ENCODE peak calls at places on chromosomes 4 and X, in six cellular contexts. G is fibroblast of lung; Q is NAMALWA; Y is activated CD4-positive, alpha-beta T cell treated with anti-CD3 and anti-CD28 coated beads, Interleukin-2, amount 50 U/mL, for 1 hour; L is activated gamma-delta T cell treated with Interleukin-2 at 50 U/mL for 16 hours; O is stimulated activated CD8-positive, alpha-beta memory T cell treated with anti-CD3 and anti-CD28 coated beads, Interleukin-4, amount 100 ng/mL, for 1 hour. E is an unnamed sample.

GRCh38 chr4:26223160-26223559 is 97.7 kb upstream of the RBPJ start:
- DNase-seq in Y (no peak), G (no peak), O (no peak), L (no peak), Q (no peak), E (no peak)

GRCh38 chrX:14362731-14363130 is 166.6 kb upstream of the GLRA2 start:
- DNase-seq in Q (no peak), O (no peak), L (no peak), Y (no peak), G (peak), E (no peak)

GRCh38 chr4:167359711-167360110 is 125.4 kb upstream of the SPOCK3 start:
- DNase-seq in Y (no peak), Q (no peak), L (no peak), G (no peak), O (no peak), E (no peak)

GRCh38 chr4:155703486-155704227 is 37.0 kb downstream of the GUCY1A1 start:
- DNase-seq in L (no peak), O (no peak), G (peak), Q (no peak), Y (no peak), E (no peak)

GRCh38 chr4:37717575-37717974 is 31.4 kb upstream of the RELL1 start:
- DNase-seq in G (peak), O (no peak), Y (no peak), Q (no peak), L (no peak), E (peak)

GRCh38 chrX:41718481-41719245 is 5.3 kb upstream of the GPR82 start:
- DNase-seq in L (no peak), Y (no peak), Q (no peak), O (no peak), G (no peak), E (no peak)

GRCh38 chr4:164307262-164307661 is 446.7 kb upstream of the SMIM31 start:
- DNase-seq in O (no peak), Q (no peak), Y (no peak), L (no peak), G (no peak), E (no peak)

GRCh38 chr4:42632653-42633382 is 24.1 kb downstream of the ATP8A1 start:
- DNase-seq in Q (no peak), O (no peak), G (no peak), Y (no peak), L (no peak), E (peak)

GRCh38 chr4:36054750-36055467 is 189.4 kb downstream of the ARAP2 start:
- DNase-seq in G (no peak), Q (no peak), L (no peak), O (no peak), Y (no peak), E (no peak)

GRCh38 chr4:139054791-139055376 is 39.3 kb downstream of the NOCT start:
- DNase-seq in Q (no peak), G (peak), L (no peak), Y (no peak), O (no peak), E (no peak)

GRCh38 chr4:7861440-7861881 is 78.2 kb downstream of the AFAP1 start:
- DNase-seq in O (no peak), Q (no peak), G (peak), Y (no peak), L (no peak), E (no peak)

GRCh38 chrX:48911407-48912182 is at the start of gene SLC35A2:
- DNase-seq in O (peak), L (peak), G (peak), Q (peak), Y (peak), E (peak)

GRCh38 chr4:110902500-110902899 is 279.6 kb upstream of the PITX2 start:
- DNase-seq in Y (no peak), O (no peak), G (no peak), L (no peak), Q (no peak), E (no peak)

GRCh38 chr4:2796261-2797187 is 3.6 kb downstream of the SH3BP2 start:
- DNase-seq in Y (no peak), Q (no peak), O (no peak), L (no peak), G (peak), E (peak)

GRCh38 chrX:130916636-130917422 is 13.8 kb upstream of the ENOX2 start:
- DNase-seq in O (peak), G (peak), Y (peak), L (peak), Q (peak), E (peak)

GRCh38 chrX:106897259-106897658 is 5.9 kb downstream of the RIPPLY1 start:
- DNase-seq in O (no peak), Y (no peak), Q (no peak), G (peak), L (no peak), E (no peak)

GRCh38 chr4:177322881-177323280 is 13.2 kb downstream of the NEIL3 start:
- DNase-seq in Q (no peak), Y (no peak), O (no peak), G (no peak), L (no peak), E (no peak)

GRCh38 chr4:107279729-107280128 is 243.6 kb upstream of the DKK2 start:
- DNase-seq in Q (no peak), G (peak), O (no peak), Y (no peak), L (no peak), E (no peak)

GRCh38 chr4:92333056-92333455 is 29.3 kb downstream of the GRID2 start:
- DNase-seq in Q (no peak), L (no peak), O (no peak), G (no peak), Y (no peak), E (no peak)

GRCh38 chr4:54016504-54016903 is 47.9 kb downstream of the CHIC2 start:
- DNase-seq in Q (peak), O (no peak), Y (no peak), L (no peak), G (no peak), E (no peak)

GRCh38 chr4:5962416-5962815 is 55.8 kb downstream of the C4orf50 start:
- DNase-seq in Y (no peak), L (no peak), Q (no peak), O (no peak), G (no peak), E (no peak)

GRCh38 chr4:10115657-10116624 is 658 bp downstream of the WDR1 start:
- DNase-seq in Y (peak), Q (peak), G (no peak), O (peak), L (peak), E (peak)

GRCh38 chr4:160836431-160836830 is 1327.4 kb downstream of the FSTL5 start:
- DNase-seq in Q (no peak), Y (no peak), O (no peak), G (no peak), L (no peak), E (no peak)

GRCh38 chrX:97397371-97397770 is 513.7 kb downstream of the RPA4 start:
- DNase-seq in L (no peak), Q (no peak), G (peak), Y (no peak), O (no peak), E (no peak)

GRCh38 chr4:44736900-44737299 is 10.5 kb upstream of the GNPDA2 start:
- DNase-seq in O (no peak), Y (no peak), G (no peak), Q (peak), L (no peak), E (no peak)

GRCh38 chr4:27141530-27141929 is 280.9 kb downstream of the STIM2 start:
- DNase-seq in L (no peak), G (no peak), O (no peak), Y (no peak), Q (no peak), E (no peak)

GRCh38 chr4:46274717-46275116 is 115.2 kb downstream of the GABRA2 start:
- DNase-seq in Y (no peak), L (no peak), Q (peak), O (no peak), G (peak), E (peak)

GRCh38 chrX:32985544-32985943 is 225.8 kb downstream of the DMD start:
- DNase-seq in O (no peak), Y (no peak), G (no peak), Q (no peak), L (no peak), E (no peak)

GRCh38 chrX:39152106-39152649 is 350.9 kb downstream of the MID1IP1 start:
- DNase-seq in O (no peak), G (no peak), L (peak), Y (peak), Q (peak), E (peak)

GRCh38 chrX:112147206-112147605 is 64.6 kb upstream of the TRPC5 start:
- DNase-seq in O (no peak), Q (peak), Y (no peak), L (no peak), G (no peak), E (peak)

GRCh38 chr4:71113294-71113693 is 119.8 kb downstream of the DCK start:
- DNase-seq in O (no peak), L (no peak), Y (no peak), Q (no peak), G (no peak), E (no peak)